ENCODE peak calls at places on chromosome X, in seven cellular contexts. One of them, this sample, is unnamed.

GRCh38 chrX:9204560-9204959 is 170.6 kb upstream of the FAM9B start:
- DNase-seq in nephron progenitor cell: no peak
- DNase-seq in NCI-H2029: no peak
- DNase-seq in activated CD4-positive, alpha-beta T cell treated with anti-CD3 and anti-CD28 coated beads for 24 hours: no peak
- DNase-seq in IMR-90: peak; percentile 55
- DNase-seq in tibial nerve: no peak
- DNase-seq in NB4: no peak
- DNase-seq in this sample: no peak

GRCh38 chrX:10507876-10508275 is 112.5 kb downstream of the MID1 start:
- DNase-seq in IMR-90: peak; percentile 31
- DNase-seq in nephron progenitor cell: no peak
- DNase-seq in tibial nerve: no peak
- DNase-seq in NB4: no peak
- DNase-seq in NCI-H2029: no peak
- DNase-seq in activated CD4-positive, alpha-beta T cell treated with anti-CD3 and anti-CD28 coated beads for 24 hours: no peak
- DNase-seq in this sample: no peak

GRCh38 chrX:50770702-50771101 is 43.3 kb downstream of the SHROOM4 start:
- DNase-seq in tibial nerve: no peak
- DNase-seq in activated CD4-positive, alpha-beta T cell treated with anti-CD3 and anti-CD28 coated beads for 24 hours: no peak
- DNase-seq in NB4: no peak
- DNase-seq in NCI-H2029: no peak
- DNase-seq in nephron progenitor cell: no peak
- DNase-seq in IMR-90: no peak
- DNase-seq in this sample: no peak

GRCh38 chrX:119145241-119145653 is 17.6 kb upstream of the KIAA1210 start:
- DNase-seq in IMR-90: no peak
- DNase-seq in nephron progenitor cell: peak; percentile 11
- DNase-seq in tibial nerve: peak; percentile 5
- DNase-seq in NB4: peak; percentile 30
- DNase-seq in NCI-H2029: no peak
- DNase-seq in activated CD4-positive, alpha-beta T cell treated with anti-CD3 and anti-CD28 coated beads for 24 hours: no peak
- DNase-seq in this sample: no peak

GRCh38 chrX:56783996-56784620 is 55.1 kb downstream of the NBDY start:
- DNase-seq in IMR-90: no peak
- DNase-seq in tibial nerve: no peak
- DNase-seq in NCI-H2029: no peak
- DNase-seq in activated CD4-positive, alpha-beta T cell treated with anti-CD3 and anti-CD28 coated beads for 24 hours: no peak
- DNase-seq in nephron progenitor cell: no peak
- DNase-seq in NB4: no peak
- DNase-seq in this sample: no peak

GRCh38 chrX:18424482-18425198 is 768 bp upstream of the CDKL5 start:
- DNase-seq in IMR-90: peak; percentile 70
- DNase-seq in nephron progenitor cell: peak; percentile 28
- DNase-seq in NCI-H2029: no peak
- DNase-seq in tibial nerve: no peak
- DNase-seq in activated CD4-positive, alpha-beta T cell treated with anti-CD3 and anti-CD28 coated beads for 24 hours: no peak
- DNase-seq in NB4: peak; percentile 52
- DNase-seq in this sample: peak; percentile 65

GRCh38 chrX:13899607-13900006 is 82.7 kb upstream of the GPM6B start:
- DNase-seq in activated CD4-positive, alpha-beta T cell treated with anti-CD3 and anti-CD28 coated beads for 24 hours: no peak
- DNase-seq in NCI-H2029: no peak
- DNase-seq in tibial nerve: no peak
- DNase-seq in IMR-90: peak; percentile 97
- DNase-seq in NB4: no peak
- DNase-seq in nephron progenitor cell: no peak
- DNase-seq in this sample: no peak

GRCh38 chrX:111507931-111508330 is 3.5 kb upstream of the SERTM2 start:
- DNase-seq in NCI-H2029: no peak
- DNase-seq in nephron progenitor cell: no peak
- DNase-seq in NB4: no peak
- DNase-seq in activated CD4-positive, alpha-beta T cell treated with anti-CD3 and anti-CD28 coated beads for 24 hours: no peak
- DNase-seq in IMR-90: peak; percentile 0
- DNase-seq in tibial nerve: no peak
- DNase-seq in this sample: no peak

GRCh38 chrX:114065612-114066178 is 518.2 kb upstream of the HTR2C start:
- DNase-seq in NB4: no peak
- DNase-seq in nephron progenitor cell: no peak
- DNase-seq in tibial nerve: no peak
- DNase-seq in NCI-H2029: no peak
- DNase-seq in IMR-90: no peak
- DNase-seq in activated CD4-positive, alpha-beta T cell treated with anti-CD3 and anti-CD28 coated beads for 24 hours: no peak
- DNase-seq in this sample: no peak

GRCh38 chrX:55839480-55839879 is 121.9 kb downstream of the RRAGB start:
- DNase-seq in IMR-90: no peak
- DNase-seq in activated CD4-positive, alpha-beta T cell treated with anti-CD3 and anti-CD28 coated beads for 24 hours: no peak
- DNase-seq in NCI-H2029: no peak
- DNase-seq in NB4: no peak
- DNase-seq in tibial nerve: no peak
- DNase-seq in nephron progenitor cell: peak; percentile 2
- DNase-seq in this sample: no peak

GRCh38 chrX:93242897-93243296 is 430.5 kb downstream of the NAP1L3 start:
- DNase-seq in IMR-90: no peak
- DNase-seq in NCI-H2029: no peak
- DNase-seq in NB4: no peak
- DNase-seq in tibial nerve: no peak
- DNase-seq in activated CD4-positive, alpha-beta T cell treated with anti-CD3 and anti-CD28 coated beads for 24 hours: no peak
- DNase-seq in nephron progenitor cell: no peak
- DNase-seq in this sample: no peak

GRCh38 chrX:12955882-12956703 is 18.8 kb upstream of the TMSB4X start:
- DNase-seq in IMR-90: peak; percentile 84
- DNase-seq in NB4: peak; percentile 98
- DNase-seq in activated CD4-positive, alpha-beta T cell treated with anti-CD3 and anti-CD28 coated beads for 24 hours: no peak
- DNase-seq in tibial nerve: peak; percentile 47
- DNase-seq in NCI-H2029: no peak
- DNase-seq in nephron progenitor cell: no peak
- DNase-seq in this sample: no peak

GRCh38 chrX:136304493-136304892 is 3.7 kb downstream of the ADGRG4 start:
- DNase-seq in nephron progenitor cell: no peak
- DNase-seq in activated CD4-positive, alpha-beta T cell treated with anti-CD3 and anti-CD28 coated beads for 24 hours: no peak
- DNase-seq in IMR-90: no peak
- DNase-seq in NB4: peak; percentile 11
- DNase-seq in tibial nerve: no peak
- DNase-seq in NCI-H2029: no peak
- DNase-seq in this sample: no peak

GRCh38 chrX:68503830-68504229 is 5.0 kb downstream of the YIPF6 start:
- DNase-seq in IMR-90: peak; percentile 17
- DNase-seq in nephron progenitor cell: no peak
- DNase-seq in tibial nerve: no peak
- DNase-seq in NB4: no peak
- DNase-seq in NCI-H2029: no peak
- DNase-seq in activated CD4-positive, alpha-beta T cell treated with anti-CD3 and anti-CD28 coated beads for 24 hours: no peak
- DNase-seq in this sample: no peak

GRCh38 chrX:153766871-153767673 is 3.0 kb downstream of the PLXNB3 start:
- DNase-seq in NCI-H2029: no peak
- DNase-seq in activated CD4-positive, alpha-beta T cell treated with anti-CD3 and anti-CD28 coated beads for 24 hours: no peak
- DNase-seq in IMR-90: no peak
- DNase-seq in tibial nerve: no peak
- DNase-seq in nephron progenitor cell: no peak
- DNase-seq in NB4: no peak
- DNase-seq in this sample: no peak